ENCODE peak calls at places on chromosomes 4 and X, in seven cellular contexts. Z, S, A, K, D, T and R are unnamed samples.

GRCh38 chr4:2875556-2875955 is 31.9 kb downstream of the ADD1 start:
- DNase-seq in K (no peak), A (no peak), T (no peak), S (no peak), D (no peak), Z (no peak), R (no peak)

GRCh38 chr4:141352775-141353544 is 132.3 kb downstream of the ZNF330 start:
- DNase-seq in K (no peak), Z (no peak), A (no peak), S (peak; percentile 91), D (no peak), T (no peak), R (no peak)

GRCh38 chrX:42824541-42824940 is 46.6 kb upstream of the PPP1R2C start:
- DNase-seq in S (no peak), Z (no peak), A (no peak), T (no peak), K (no peak), D (no peak), R (no peak)

GRCh38 chrX:8981742-8982141 is 52.2 kb downstream of the FAM9B start:
- DNase-seq in D (no peak), Z (peak; percentile 8), S (peak; percentile 15), A (no peak), K (no peak), T (no peak), R (no peak)

GRCh38 chrX:35842657-35843056 is 44.5 kb downstream of the MAGEB16 start:
- DNase-seq in T (no peak), S (no peak), D (no peak), A (no peak), Z (no peak), K (no peak), R (no peak)

GRCh38 chr4:81164623-81165416 is 50.2 kb downstream of the PRKG2 start:
- DNase-seq in A (no peak), K (peak; percentile 92), T (peak; percentile 64), Z (no peak), S (peak; percentile 77), D (no peak), R (no peak)

GRCh38 chr4:74367656-74368055 is 2.7 kb downstream of the EREG start:
- DNase-seq in T (no peak), K (no peak), D (no peak), Z (no peak), A (no peak), S (no peak), R (no peak)

GRCh38 chr4:108492816-108493595 is 127.4 kb upstream of the RPL34 start:
- DNase-seq in T (peak; percentile 2), Z (peak; percentile 6), K (peak; percentile 21), S (peak; percentile 14), A (no peak), D (no peak), R (no peak)

GRCh38 chr4:138904793-138905192 is 110.8 kb upstream of the NOCT start:
- DNase-seq in D (no peak), A (no peak), K (no peak), T (no peak), Z (no peak), S (no peak), R (no peak)

GRCh38 chr4:186621959-186622553 is 66.7 kb upstream of the MTNR1A start:
- DNase-seq in Z (no peak), A (no peak), K (no peak), S (peak; percentile 95), T (no peak), D (no peak), R (no peak)

GRCh38 chrX:28850955-28851354 is 263.7 kb downstream of the IL1RAPL1 start:
- DNase-seq in K (no peak), D (no peak), A (no peak), S (no peak), Z (no peak), T (no peak), R (no peak)

GRCh38 chrX:43350935-43351334 is 305.2 kb upstream of the MAOA start:
- DNase-seq in A (no peak), K (no peak), D (no peak), Z (no peak), S (no peak), T (no peak), R (no peak)

GRCh38 chr4:70405765-70406164 is 8.0 kb downstream of the OPRPN start:
- DNase-seq in K (no peak), A (no peak), T (no peak), D (no peak), S (no peak), Z (no peak), R (no peak)

GRCh38 chr4:76658231-76659102 is 223.4 kb downstream of the SHROOM3 start:
- DNase-seq in T (no peak), D (no peak), Z (no peak), A (no peak), K (no peak), S (peak; percentile 95), R (no peak)

GRCh38 chr4:236028-236427 is 69.2 kb downstream of the ZNF732 start:
- DNase-seq in S (no peak), Z (no peak), D (no peak), T (no peak), K (no peak), A (no peak), R (no peak)

GRCh38 chr4:123479944-123480343 is 83.3 kb downstream of the SPRY1 start:
- DNase-seq in S (no peak), D (no peak), T (peak; percentile 3), Z (no peak), K (no peak), A (no peak), R (no peak)

GRCh38 chrX:153726286-153727107 is 1.8 kb downstream of the ABCD1 start:
- DNase-seq in A (peak; percentile 88), Z (no peak), D (no peak), S (peak; percentile 63), K (no peak), T (no peak), R (peak; percentile 35)

GRCh38 chrX:132071260-132071659 is 48.2 kb downstream of the STK26 start:
- DNase-seq in K (no peak), D (no peak), S (peak; percentile 5), T (peak; percentile 11), A (no peak), Z (no peak), R (no peak)

GRCh38 chr4:116702949-116703348 is 382.4 kb downstream of the TRAM1L1 start:
- DNase-seq in K (no peak), D (no peak), Z (no peak), S (no peak), A (no peak), T (peak; percentile 11), R (no peak)

GRCh38 chr4:87506974-87507701 is 22.0 kb downstream of the SPARCL1 start:
- DNase-seq in D (no peak), Z (no peak), K (no peak), T (no peak), A (no peak), S (peak; percentile 95), R (no peak)

GRCh38 chrX:103878466-103879151 is 46.6 kb upstream of the RAB9B start:
- DNase-seq in S (peak; percentile 84), D (no peak), A (no peak), T (peak; percentile 22), Z (no peak), K (peak; percentile 35), R (no peak)

GRCh38 chr4:170229021-170229420 is 139.3 kb upstream of the AADAT start:
- DNase-seq in S (no peak), T (no peak), A (no peak), K (no peak), D (no peak), Z (no peak), R (no peak)

GRCh38 chr4:186297013-186297645 is 31.1 kb downstream of the F11 start:
- DNase-seq in A (no peak), D (no peak), S (peak; percentile 36), T (peak; percentile 54), Z (peak; percentile 4), K (peak; percentile 56), R (no peak)

GRCh38 chr4:113553082-113553481 is 208.5 kb downstream of the CAMK2D start:
- DNase-seq in A (no peak), S (no peak), D (no peak), Z (no peak), T (no peak), K (no peak), R (no peak)

GRCh38 chrX:13487731-13488505 is 81.5 kb upstream of the EGFL6 start:
- DNase-seq in Z (peak; percentile 60), S (peak; percentile 87), A (peak; percentile 66), D (no peak), K (peak; percentile 56), T (peak; percentile 82), R (peak; percentile 24)

DNA sequence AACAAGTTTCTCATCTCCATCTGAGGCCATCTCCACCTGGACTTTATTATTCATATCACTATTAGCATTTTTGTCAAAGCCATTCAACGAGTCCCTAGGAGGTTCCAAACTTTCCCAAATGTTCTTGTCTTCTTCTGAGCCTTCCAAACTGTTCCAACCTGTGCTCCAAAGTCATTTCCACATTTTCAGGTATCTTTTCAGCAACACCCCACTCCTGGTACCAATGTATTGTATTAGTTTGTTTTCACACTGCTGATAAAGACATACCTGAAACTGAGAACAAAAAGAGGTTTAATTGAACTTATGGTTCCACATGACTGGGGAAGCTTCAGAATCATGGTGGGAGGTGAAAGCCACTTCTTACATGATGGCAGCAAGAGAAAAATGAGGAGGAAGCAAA is 385.4 kb upstream of the GATB start:
- DNase-seq in A (no peak), K (no peak), T (no peak), S (no peak), D (no peak), Z (no peak), R (no peak)
- H3K9me3 ChIP-seq in A (no peaks in the 10 kb centered on the region), K (peaks cover 7% of the 10 kb centered on the region), T (peaks cover 10% of the 10 kb centered on the region), S (no peaks in the 10 kb centered on the region), D (peaks cover 8% of the 10 kb centered on the region), Z (peaks cover 17% of the 10 kb centered on the region), R (peaks cover 5% of the 10 kb centered on the region)

GRCh38 chrX:47877327-47877726 is 40.6 kb downstream of the ZNF81 start:
- DNase-seq in S (no peak), Z (no peak), D (no peak), K (no peak), A (no peak), T (no peak), R (no peak)
- H3K9me3 ChIP-seq in S (no peaks in the 10 kb centered on the region), Z (peaks cover 23% of the 10 kb centered on the region), D (no peaks in the 10 kb centered on the region), K (no peaks in the 10 kb centered on the region), A (no peaks in the 10 kb centered on the region), T (no peaks in the 10 kb centered on the region), R (no peaks in the 10 kb centered on the region)

GRCh38 chr4:66275381-66276060 is 605.2 kb upstream of the EPHA5 start:
- DNase-seq in D (no peak), A (no peak), Z (no peak), T (no peak), S (peak; percentile 12), K (no peak), R (no peak)
- H3K9me3 ChIP-seq in D (no peaks in the 10 kb centered on the region), A (no peaks in the 10 kb centered on the region), Z (no peaks in the 10 kb centered on the region), T (no peaks in the 10 kb centered on the region), S (no peaks in the 10 kb centered on the region), K (peaks cover 10% of the 10 kb centered on the region), R (no peaks in the 10 kb centered on the region)

GRCh38 chr4:7902101-7902553 is 37.5 kb downstream of the AFAP1 start:
- DNase-seq in A (no peak), S (no peak), K (no peak), T (no peak), D (no peak), Z (no peak), R (no peak)

GRCh38 chr4:7900351-7900750 is 39.3 kb downstream of the AFAP1 start:
- DNase-seq in K (no peak), A (no peak), D (no peak), Z (no peak), S (no peak), T (no peak), R (no peak)

GRCh38 chr4:7899184-7899583 is 40.5 kb downstream of the AFAP1 start:
- DNase-seq in D (no peak), S (no peak), T (no peak), K (no peak), Z (no peak), A (no peak), R (no peak)

GRCh38 chr4:7902826-7903225 is 36.8 kb downstream of the AFAP1 start:
- DNase-seq in Z (no peak), D (no peak), K (no peak), S (peak; percentile 58), T (no peak), A (no peak), R (no peak)

GRCh38 chr4:7901274-7901845 is 38.3 kb downstream of the AFAP1 start:
- DNase-seq in Z (no peak), K (no peak), S (peak; percentile 67), D (no peak), T (no peak), A (no peak), R (no peak)
- H3K9me3 ChIP-seq in Z (no peaks in the 10 kb centered on the region), K (no peaks in the 10 kb centered on the region), S (no peaks in the 10 kb centered on the region), D (no peaks in the 10 kb centered on the region), T (no peaks in the 10 kb centered on the region), A (no peaks in the 10 kb centered on the region), R (no peaks in the 10 kb centered on the region)